ENCODE peak calls at places on chromosomes 4 and X, in four cellular contexts. C, T, F and I are unnamed samples.
A peak's percentile ranks its signal among the peaks of the same experiment; 100 is the strongest.

GRCh38 chrX:107712231-107713204 is 63.1 kb downstream of the TSC22D3 start:
- DNase-seq in C (no peak), T (peak; percentile 55), F (peak; percentile 47), I (no peak)

GRCh38 chr4:139176299-139177048 is 544 bp downstream of the ELF2 start:
- DNase-seq in C (peak; percentile 34), T (peak; percentile 70), F (peak; percentile 63), I (peak; percentile 70)

GRCh38 chrX:115949900-115950822 is 220.4 kb upstream of the AGTR2 start:
- DNase-seq in C (no peak), T (no peak), F (no peak), I (no peak)

GRCh38 chrX:75154871-75155270 is 1.2 kb downstream of the ABCB7 start:
- DNase-seq in C (no peak), T (no peak), F (no peak), I (no peak)

GRCh38 chr4:153267915-153268694 is 63.9 kb downstream of the TRIM2 start:
- DNase-seq in C (no peak), T (no peak), F (no peak), I (no peak)

GRCh38 chr4:126023946-126024345 is 709.2 kb downstream of the FAT4 start:
- DNase-seq in C (no peak), T (no peak), F (no peak), I (no peak)

GRCh38 chr4:1277667-1278335 is 11.9 kb upstream of the MAEA start:
- DNase-seq in C (no peak), T (no peak), F (no peak), I (no peak)

GRCh38 chrX:113741744-113742143 is 842.1 kb upstream of the HTR2C start:
- DNase-seq in C (peak; percentile 1), T (no peak), F (no peak), I (no peak)

GRCh38 chrX:283115-283845 is 2.1 kb downstream of the PLCXD1 start:
- DNase-seq in C (no peak), T (peak; percentile 86), F (peak; percentile 87), I (peak; percentile 91)

GRCh38 chr4:41324861-41325260 is 68.1 kb downstream of the UCHL1 start:
- DNase-seq in C (no peak), T (no peak), F (no peak), I (no peak)

GRCh38 chr4:172707622-172708021 is 461.0 kb upstream of the GALNT7 start:
- DNase-seq in C (peak; percentile 92), T (no peak), F (no peak), I (no peak)

GRCh38 chrX:123731987-123732678 is 719 bp downstream of the THOC2 start:
- DNase-seq in C (no peak), T (no peak), F (peak; percentile 2), I (peak; percentile 10)

GRCh38 chr4:30461218-30461617 is 259.0 kb upstream of the PCDH7 start:
- DNase-seq in C (no peak), T (no peak), F (no peak), I (no peak)

GRCh38 chr4:41579556-41579955 is 41.6 kb downstream of the LIMCH1 start:
- DNase-seq in C (no peak), T (no peak), F (no peak), I (no peak)

GRCh38 chr4:89249716-89250361 is 57.8 kb downstream of the GPRIN3 start:
- DNase-seq in C (peak; percentile 32), T (no peak), F (no peak), I (no peak)

GRCh38 chr4:7630559-7631287 is 196.0 kb upstream of the PSAPL1 start:
- DNase-seq in C (no peak), T (no peak), F (no peak), I (peak; percentile 66)

GRCh38 chr4:123930971-123931370 is 534.4 kb downstream of the SPRY1 start:
- DNase-seq in C (no peak), T (no peak), F (no peak), I (no peak)

GRCh38 chr4:8908206-8908893 is 36.7 kb upstream of the HMX1 start:
- DNase-seq in C (no peak), T (no peak), F (no peak), I (no peak)

GRCh38 chr4:182193261-182193660 is 49.9 kb upstream of the TENM3 start:
- DNase-seq in C (no peak), T (no peak), F (no peak), I (no peak)

GRCh38 chr4:11367371-11367770 is 61.3 kb downstream of the HS3ST1 start:
- DNase-seq in C (peak; percentile 7), T (no peak), F (no peak), I (peak; percentile 77)